ENCODE peak calls at places on chromosomes 5 and 9, in four cellular contexts. T is SK-N-SH, J is GM12878, M is A549. N is an unnamed sample.

GRCh38 chr9:110031511-110032173 is 176.3 kb downstream of the C9orf152 start:
- DNase-seq in T (no peak), J (no peak), M (peak; percentile 34), N (no peak)

GRCh38 chr9:32955655-32956478 is 45.6 kb downstream of the APTX start:
- DNase-seq in T (peak; percentile 25), J (no peak), M (no peak), N (no peak)

GRCh38 chr5:173474881-173475287 is 141.6 kb downstream of the BOD1 start:
- DNase-seq in T (no peak), J (no peak), M (no peak), N (no peak)

GRCh38 chr9:78167356-78167755 is 68.5 kb upstream of the CEP78 start:
- DNase-seq in T (no peak), J (no peak), M (no peak), N (no peak)

GRCh38 chr9:124786881-124787573 is 10.1 kb downstream of the OLFML2A start:
- DNase-seq in T (peak; percentile 6), J (no peak), M (no peak), N (no peak)

GRCh38 chr5:140868721-140869554 is at the start of gene PCDHA11:
- DNase-seq in T (no peak), J (no peak), M (peak; percentile 35), N (peak; percentile 45)

GRCh38 chr9:70112981-70113380 is 69.3 kb downstream of the MAMDC2 start:
- DNase-seq in T (no peak), J (no peak), M (no peak), N (peak; percentile 17)

GRCh38 chr9:121637441-121638222 is 13.8 kb upstream of the DAB2IP start:
- DNase-seq in T (peak; percentile 66), J (no peak), M (peak; percentile 49), N (no peak)

GRCh38 chr9:100472725-100473261 is at the start of gene TMEFF1:
- DNase-seq in T (peak; percentile 97), J (no peak), M (peak; percentile 68), N (peak; percentile 30)

GRCh38 chr5:156918311-156918845 is 44.6 kb downstream of the TIMD4 start:
- DNase-seq in T (no peak), J (no peak), M (no peak), N (no peak)

GRCh38 chr9:35844628-35845301 is 15.7 kb downstream of the TMEM8B start:
- DNase-seq in T (no peak), J (peak; percentile 64), M (no peak), N (no peak)

GRCh38 chr5:74634611-74635286 is 5.8 kb downstream of the ENC1 start:
- DNase-seq in T (no peak), J (no peak), M (no peak), N (no peak)

GRCh38 chr5:74631088-74631960 is 9.2 kb downstream of the ENC1 start:
- DNase-seq in T (no peak), J (peak; percentile 97), M (peak; percentile 57), N (no peak)

GRCh38 chr5:74633710-74634109 is 6.8 kb downstream of the ENC1 start:
- DNase-seq in T (no peak), J (no peak), M (no peak), N (no peak)

GRCh38 chr5:74630387-74631087 is 10.0 kb downstream of the ENC1 start:
- DNase-seq in T (no peak), J (no peak), M (peak; percentile 59), N (no peak)

DNA sequence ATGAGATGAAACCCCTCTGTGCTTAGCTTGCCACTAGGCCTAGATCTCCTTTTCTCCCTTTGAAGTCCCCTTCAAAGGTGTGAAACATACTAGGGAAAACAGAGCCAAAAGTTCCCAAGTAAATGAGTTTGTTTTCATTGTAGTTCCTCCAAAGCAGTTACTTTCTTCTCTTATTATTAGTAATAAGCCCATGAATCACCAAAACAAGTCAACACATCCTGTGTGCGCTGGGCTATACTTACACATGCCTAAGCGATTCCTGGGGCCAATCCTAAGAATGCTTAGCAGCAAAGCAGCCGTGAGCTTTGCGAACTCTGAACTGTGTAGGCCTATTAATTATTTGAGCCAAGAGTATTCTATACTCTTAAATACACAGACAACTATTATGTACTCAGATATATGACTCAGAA is 7.6 kb downstream of the ENC1 start:
- DNase-seq in T (no peak), J (no peak), M (no peak), N (peak; percentile 68)
- TF ChIP-seq PBX3 in T (no peak), J (peak; percentile 34), M (no peak), N (no peak)

GRCh38 chr9:129311638-129312037 is 133.6 kb upstream of the IER5L start:
- DNase-seq in T (no peak), J (no peak), M (no peak), N (no peak)
- TF ChIP-seq CTCF in T (no peak), J (no peak), M (no peak), N (no peak)

GRCh38 chr9:105497704-105498103 is 49.9 kb downstream of the FSD1L start:
- DNase-seq in T (no peak), J (no peak), M (no peak), N (no peak)

GRCh38 chr9:105502276-105502675 is 54.4 kb downstream of the FSD1L start:
- DNase-seq in T (no peak), J (no peak), M (no peak), N (no peak)

GRCh38 chr9:105501414-105501813 is 53.6 kb downstream of the FSD1L start:
- DNase-seq in T (no peak), J (no peak), M (no peak), N (no peak)

GRCh38 chr9:105503873-105504272 is 54.1 kb upstream of the FKTN start:
- DNase-seq in T (no peak), J (peak; percentile 52), M (no peak), N (no peak)

GRCh38 chr9:105500108-105500766 is 52.4 kb downstream of the FSD1L start:
- DNase-seq in T (no peak), J (peak; percentile 62), M (no peak), N (no peak)
- TF ChIP-seq PBX3 in T (no peak), J (no peak), M (no peak), N (no peak)

DNA sequence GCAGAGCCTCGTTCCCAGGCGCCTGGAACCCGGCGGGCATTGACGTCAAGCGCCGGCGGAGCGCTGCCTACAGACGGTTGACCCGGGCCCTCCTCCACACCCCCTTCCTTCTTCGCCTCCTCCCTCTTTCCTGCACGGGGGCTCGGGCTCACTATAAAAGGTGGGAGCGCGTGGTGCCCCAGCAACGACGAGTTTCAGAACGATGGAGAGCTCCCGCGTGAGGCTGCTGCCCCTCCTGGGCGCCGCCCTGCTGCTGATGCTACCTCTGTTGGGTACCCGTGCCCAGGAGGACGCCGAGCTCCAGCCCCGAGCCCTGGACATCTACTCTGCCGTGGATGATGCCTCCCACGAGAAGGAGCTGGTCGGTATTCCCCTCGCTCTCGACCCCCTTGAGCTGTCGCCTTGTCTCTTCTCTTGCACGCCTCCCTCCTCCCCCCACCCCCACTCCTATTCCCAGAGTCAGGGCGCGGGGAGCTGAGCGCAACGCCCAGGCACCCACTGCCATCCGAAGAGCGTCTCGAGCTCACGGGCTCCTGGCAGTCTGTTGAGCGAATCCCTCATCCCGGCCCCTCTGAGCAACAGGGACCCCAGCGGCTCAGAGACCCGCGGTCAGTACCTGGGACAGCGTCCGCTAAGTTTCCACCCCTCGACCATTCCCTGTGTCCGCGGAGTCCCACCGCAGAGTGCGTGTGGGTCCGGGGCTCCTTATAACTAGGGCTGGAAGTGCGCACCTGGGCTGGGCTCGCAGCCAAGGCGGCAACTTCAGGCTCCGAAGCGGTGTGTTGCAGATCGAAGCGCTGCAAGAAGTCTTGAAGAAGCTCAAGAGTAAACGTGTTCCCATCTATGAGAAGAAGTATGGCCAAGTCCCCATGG is at the start of gene CARTPT:
- DNase-seq in T (peak; percentile 64), J (no peak), M (no peak), N (no peak)
- TF ChIP-seq CTCF in T (no peak), J (no peak), M (no peak), N (no peak)

GRCh38 chr5:65076251-65076869 is 307.6 kb downstream of the CWC27 start:
- DNase-seq in T (no peak), J (no peak), M (peak; percentile 43), N (peak; percentile 45)
- TF ChIP-seq PBX3 in T (peak; percentile 90), J (no peak), M (no peak), N (no peak)

GRCh38 chr5:67166460-67166871 is 30.1 kb downstream of the CD180 start:
- DNase-seq in T (no peak), J (no peak), M (peak; percentile 10), N (no peak)
- TF ChIP-seq CTCF in T (no peak), J (no peak), M (peak; percentile 6), N (no peak)

GRCh38 chr5:59599729-59600128 is 293.8 kb downstream of the PDE4D start:
- DNase-seq in T (no peak), J (no peak), M (no peak), N (no peak)

GRCh38 chr5:59597690-59598546 is 295.6 kb downstream of the PDE4D start:
- DNase-seq in T (no peak), J (no peak), M (no peak), N (no peak)

GRCh38 chr5:59596586-59597348 is 296.8 kb downstream of the PDE4D start:
- DNase-seq in T (no peak), J (no peak), M (no peak), N (no peak)

GRCh38 chr5:59600153-59600552 is 293.4 kb downstream of the PDE4D start:
- DNase-seq in T (no peak), J (no peak), M (no peak), N (no peak)

DNA sequence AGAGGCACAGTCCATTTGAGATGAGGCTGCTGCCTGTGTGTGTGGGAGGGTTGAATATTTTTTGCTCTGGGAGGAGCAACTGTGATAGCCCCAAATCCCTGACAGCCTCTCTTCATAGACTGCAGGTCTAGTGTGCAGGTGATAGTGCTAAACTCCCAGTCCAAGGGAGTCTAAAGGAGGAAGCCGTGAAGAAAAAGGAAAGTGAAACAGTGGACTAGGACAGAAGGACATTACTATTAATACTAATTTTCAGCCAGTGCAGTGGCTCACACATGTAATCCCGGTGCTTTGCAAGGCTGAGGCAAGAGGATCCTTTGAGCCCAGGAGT is 295.0 kb downstream of the PDE4D start:
- DNase-seq in T (no peak), J (no peak), M (no peak), N (no peak)
- TF ChIP-seq PBX3 in T (no peak), J (no peak), M (no peak), N (no peak)

DNA sequence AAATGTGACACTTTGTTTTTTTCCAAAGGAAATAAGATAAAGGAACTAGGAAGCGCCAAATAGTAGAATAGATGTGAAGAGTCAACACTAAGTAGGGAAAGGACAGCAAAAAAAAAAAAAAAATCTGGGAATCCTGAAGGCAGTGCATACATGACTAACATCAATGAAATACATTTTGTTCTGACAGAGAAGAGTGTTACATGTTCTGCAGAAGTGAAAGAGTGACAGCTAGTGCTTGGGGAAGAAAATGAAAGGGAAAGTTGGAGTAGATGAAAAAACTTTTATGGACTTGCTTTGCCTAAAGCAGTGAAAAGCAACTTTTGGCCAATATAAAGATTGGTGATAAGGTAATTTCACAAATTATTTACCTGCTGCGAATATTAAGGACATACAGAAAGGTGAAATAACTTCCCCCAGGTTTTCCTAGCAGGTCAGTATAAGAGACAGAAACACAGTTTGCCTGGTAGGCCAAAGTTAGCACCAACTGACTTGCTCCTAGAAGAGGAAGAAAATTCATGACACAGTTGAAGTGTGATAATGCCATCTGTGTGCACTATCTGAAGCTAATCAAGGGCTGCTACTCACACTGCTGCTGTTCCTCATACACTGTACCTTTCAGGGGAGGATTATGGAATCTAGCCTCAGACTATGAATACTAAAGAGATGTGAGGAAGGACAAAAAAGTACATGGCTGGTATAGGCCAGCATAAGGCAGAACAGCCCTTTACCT is 38.6 kb downstream of the RANBP6 start:
- DNase-seq in T (no peak), J (peak; percentile 11), M (no peak), N (no peak)
- TF ChIP-seq CTCF in T (no peak), J (peak; percentile 36), M (no peak), N (peak; percentile 8)